ENCODE peak calls at places on chromosomes 5 and 9, in five cellular contexts. M, Y, B, C and J are unnamed samples. For H3K4me1, the result is how much of the 10 kb centered on the place peaks cover.

GRCh38 chr9:16873131-16873787 is 2.8 kb upstream of the BNC2 start:
- DNase-seq in M (no peak), Y (no peak), B (peak), C (no peak), J (peak)

GRCh38 chr5:133364916-133365315 is 247.4 kb downstream of the FSTL4 start:
- DNase-seq in M (no peak), Y (no peak), B (no peak), C (no peak), J (no peak)

GRCh38 chr9:133945314-133945975 is 46.7 kb downstream of the VAV2 start:
- DNase-seq in M (no peak), Y (no peak), B (no peak), C (peak), J (no peak)

GRCh38 chr5:18553269-18553668 is 919.0 kb downstream of the TAF11L14 start:
- DNase-seq in M (no peak), Y (no peak), B (peak), C (no peak), J (peak)

GRCh38 chr9:14180077-14180941 is 133.6 kb downstream of the NFIB start:
- DNase-seq in M (no peak), Y (no peak), B (no peak), C (no peak), J (peak)

GRCh38 chr5:124310453-124310852 is 436.0 kb downstream of the ZNF608 start:
- DNase-seq in M (no peak), Y (no peak), B (peak), C (no peak), J (no peak)

GRCh38 chr5:40518511-40518917 is 161.2 kb upstream of the PTGER4 start:
- DNase-seq in M (no peak), Y (no peak), B (peak), C (no peak), J (peak)

GRCh38 chr9:10208691-10209069 is 404.1 kb downstream of the PTPRD start:
- DNase-seq in M (no peak), Y (no peak), B (no peak), C (no peak), J (no peak)

GRCh38 chr5:72702881-72703434 is 113.5 kb upstream of the TNPO1 start:
- DNase-seq in M (no peak), Y (no peak), B (no peak), C (no peak), J (no peak)

GRCh38 chr5:53991942-53992341 is 318.4 kb downstream of the ARL15 start:
- DNase-seq in M (no peak), Y (no peak), B (peak), C (no peak), J (no peak)

GRCh38 chr5:21680661-21681060 is 1172.5 kb downstream of the CDH12 start:
- DNase-seq in M (no peak), Y (no peak), B (peak), C (no peak), J (no peak)

GRCh38 chr5:3375586-3376311 is 219.9 kb upstream of the IRX1 start:
- DNase-seq in M (no peak), Y (no peak), B (no peak), C (no peak), J (no peak)

GRCh38 chr9:23492126-23493002 is 333.7 kb downstream of the ELAVL2 start:
- DNase-seq in M (no peak), Y (peak), B (peak), C (no peak), J (peak)

GRCh38 chr9:5442400-5443011 is 4.8 kb upstream of the PLGRKT start:
- DNase-seq in M (no peak), Y (peak), B (peak), C (no peak), J (peak)

GRCh38 chr5:168696611-168697010 is 117.4 kb upstream of the PANK3 start:
- DNase-seq in M (no peak), Y (no peak), B (no peak), C (no peak), J (peak)

GRCh38 chr9:108444400-108445358 is 411.1 kb downstream of the ACTL7B start:
- DNase-seq in M (no peak), Y (no peak), B (peak), C (no peak), J (peak)
- H3K4me1 ChIP-seq in M (under half), Y (under half), B (half or more), C (under half), J (half or more)

GRCh38 chr5:120454094-120454798 is 9.9 kb upstream of the PRR16 start:
- DNase-seq in M (no peak), Y (peak), B (peak), C (no peak), J (peak)

GRCh38 chr5:120463026-120463770 is 902 bp upstream of the PRR16 start:
- DNase-seq in M (no peak), Y (no peak), B (no peak), C (no peak), J (no peak)

GRCh38 chr5:120452471-120452870 is 11.6 kb upstream of the PRR16 start:
- DNase-seq in M (no peak), Y (no peak), B (peak), C (no peak), J (no peak)

DNA sequence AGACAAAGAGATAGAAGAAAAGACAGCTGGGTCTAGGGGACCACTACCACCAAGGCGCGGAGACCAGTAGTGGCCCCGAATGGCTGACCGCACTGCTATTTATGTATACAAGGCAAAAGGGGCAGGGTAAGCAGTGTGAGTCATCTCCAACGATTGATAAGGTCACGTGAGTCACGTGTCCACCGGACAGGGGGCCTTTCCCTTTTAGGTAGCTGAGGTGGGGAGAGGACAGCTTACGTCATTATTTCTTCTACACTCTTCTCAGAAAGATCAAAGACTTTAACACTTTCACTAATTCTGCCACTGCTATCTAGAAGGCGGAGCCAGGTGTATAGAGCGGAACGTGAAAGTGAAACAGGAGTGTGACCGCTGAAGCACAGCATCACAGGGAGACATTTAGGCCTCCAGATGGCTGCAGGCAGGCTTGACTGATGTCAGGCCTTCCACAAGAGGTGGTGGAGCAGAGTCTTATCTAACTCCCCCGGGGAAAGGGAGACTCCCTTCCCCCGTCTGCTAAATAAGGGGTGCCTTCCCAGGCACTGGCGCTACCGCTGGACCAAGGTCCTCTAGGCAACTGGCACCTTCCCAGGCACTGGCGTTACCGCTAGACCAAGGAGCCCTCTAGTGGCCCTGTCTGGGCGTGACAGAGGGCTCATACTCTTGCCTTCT is 6.1 kb upstream of the PRR16 start:
- DNase-seq in M (peak), Y (no peak), B (peak), C (peak), J (peak)
- H3K4me3 ChIP-seq in M (peak), Y (peak), B (peak), C (peak), J (peak)

GRCh38 chr9:136246849-136247550 is 1.4 kb upstream of the QSOX2 start:
- DNase-seq in M (no peak), Y (no peak), B (no peak), C (no peak), J (no peak)

GRCh38 chr9:136248951-136249880 is 3.6 kb upstream of the QSOX2 start:
- DNase-seq in M (no peak), Y (no peak), B (no peak), C (no peak), J (no peak)

GRCh38 chr9:136247947-136248637 is 2.5 kb upstream of the QSOX2 start:
- DNase-seq in M (no peak), Y (no peak), B (no peak), C (no peak), J (no peak)

GRCh38 chr9:136245194-136246150 is at the start of gene QSOX2:
- DNase-seq in M (peak), Y (peak), B (peak), C (peak), J (peak)

GRCh38 chr9:136247551-136247916 is 1.9 kb upstream of the QSOX2 start:
- DNase-seq in M (no peak), Y (no peak), B (no peak), C (no peak), J (no peak)
- H3K4me1 ChIP-seq in M (under half), Y (under half), B (under half), C (under half), J (under half)

DNA sequence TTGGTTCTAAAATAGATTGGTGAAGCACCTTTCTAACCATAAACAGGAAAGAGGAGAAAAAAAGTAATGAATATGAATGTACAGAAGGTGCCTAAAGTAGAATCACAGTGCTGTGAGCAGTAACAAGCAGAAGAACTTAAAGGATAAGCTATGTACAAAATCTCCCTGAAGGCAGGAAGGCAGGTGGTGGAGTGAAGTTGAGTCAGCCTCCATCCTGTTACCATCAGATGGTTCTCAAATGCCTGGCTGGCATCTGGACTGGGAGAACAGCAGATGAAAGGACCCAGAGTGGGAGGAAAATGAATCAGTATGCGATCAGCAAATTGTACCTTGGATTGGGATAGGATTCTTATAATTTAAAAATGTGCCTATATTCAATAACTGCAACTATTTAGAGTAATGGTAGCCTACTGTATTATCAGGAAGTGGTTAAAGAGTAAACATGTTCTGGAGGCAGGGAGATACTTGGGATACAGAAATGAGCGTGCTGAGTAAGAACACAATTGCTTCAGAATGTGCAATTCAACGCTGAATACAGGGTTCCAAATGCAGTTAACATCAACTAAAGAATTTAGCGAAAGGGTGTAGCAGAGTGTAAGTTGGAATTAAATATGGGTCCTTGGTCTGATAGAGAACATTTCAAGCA is 21.1 kb upstream of the FER start:
- DNase-seq in M (no peak), Y (no peak), B (peak), C (no peak), J (no peak)
- H3K4me3 ChIP-seq in M (no peak), Y (no peak), B (peak), C (no peak), J (peak)

DNA sequence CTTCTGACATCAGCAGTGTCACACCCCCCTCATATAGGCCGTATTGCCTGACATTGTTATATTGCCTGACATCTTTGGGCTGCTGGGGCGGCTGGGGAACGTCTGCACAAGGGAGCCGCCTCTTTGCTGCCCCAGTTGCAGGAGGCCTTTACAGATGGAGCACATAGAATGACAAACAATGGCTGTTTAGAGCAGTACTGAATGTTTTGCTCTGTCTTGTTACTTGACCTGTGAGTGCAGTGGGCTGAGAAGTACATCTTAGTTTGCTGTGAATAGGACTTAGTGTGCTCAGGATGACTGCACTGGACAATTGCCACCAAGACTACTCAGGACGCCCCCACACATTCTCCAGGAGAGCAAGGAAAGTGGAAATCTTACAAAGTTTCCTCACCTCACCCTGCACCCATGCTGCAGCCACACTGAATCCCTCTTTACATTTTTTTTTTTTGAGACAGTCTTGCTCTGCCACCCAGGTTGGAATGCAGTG is 65.4 kb upstream of the SPOCK1 start:
- DNase-seq in M (no peak), Y (no peak), B (peak), C (no peak), J (no peak)
- H3K4me1 ChIP-seq in M (under half), Y (under half), B (half or more), C (under half), J (under half)

DNA sequence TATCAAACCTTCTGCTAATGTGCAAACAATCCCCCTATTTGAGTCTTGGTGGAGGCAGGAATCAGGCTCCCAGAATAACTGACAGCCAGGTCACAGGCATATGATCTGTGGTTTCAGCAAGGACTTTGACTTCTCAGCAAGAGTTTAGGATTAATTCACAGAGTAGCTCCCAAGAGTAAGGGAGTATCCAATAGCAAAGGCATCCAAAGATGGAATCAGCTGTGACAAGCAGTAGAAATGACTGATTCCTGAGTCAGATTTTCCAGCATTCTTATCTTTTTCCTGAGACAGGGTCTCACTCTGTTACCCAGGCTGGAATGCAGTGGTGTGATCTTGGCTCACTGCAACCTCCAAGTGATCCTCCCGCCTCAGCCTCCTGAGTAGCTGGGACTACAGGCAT is 108.3 kb downstream of the EPB41L4A start:
- DNase-seq in M (no peak), Y (no peak), B (no peak), C (no peak), J (no peak)
- H3K4me3 ChIP-seq in M (no peak), Y (no peak), B (no peak), C (no peak), J (no peak)

DNA sequence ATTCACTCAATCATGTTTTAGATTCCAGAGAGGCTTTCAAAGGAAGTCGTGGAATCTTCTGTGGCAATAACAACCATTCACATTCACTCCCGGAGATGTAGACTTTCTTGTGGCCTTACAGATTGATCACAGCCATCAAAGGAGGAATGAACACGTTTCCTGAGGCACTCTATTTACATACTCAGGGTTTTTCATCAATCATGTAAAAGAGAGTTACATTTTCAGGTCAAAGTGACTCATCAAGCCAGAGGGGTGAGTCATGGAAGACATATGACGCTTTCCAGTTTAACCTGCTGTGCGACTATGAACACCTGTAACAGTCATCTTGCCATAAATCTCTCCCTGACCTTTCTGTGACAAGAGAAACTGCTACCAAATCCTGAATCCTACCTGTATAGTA is 39.3 kb upstream of the RAD23B start:
- DNase-seq in M (no peak), Y (no peak), B (peak), C (no peak), J (peak)
- H3K4me1 ChIP-seq in M (under half), Y (under half), B (under half), C (under half), J (under half)

GRCh38 chr9:81083062-81083461 is 606.3 kb downstream of the TLE1 start:
- DNase-seq in M (no peak), Y (peak), B (no peak), C (no peak), J (peak)
- H3K4me3 ChIP-seq in M (no peak), Y (no peak), B (no peak), C (no peak), J (no peak)